ENCODE peak calls at places on chromosomes 1 and 21, in eight cellular contexts. I, Z, Q, D, P, V, X and T are unnamed samples.
A peak's percentile ranks its signal among the peaks of the same experiment; 100 is the strongest.

GRCh38 chr1:17046043-17046657 is 7.7 kb downstream of the SDHB start:
- DNase-seq in V (no peak), D (no peak), Q (peak; percentile 82), P (no peak), Z (peak; percentile 83), I (peak; percentile 67), X (no peak), T (peak; percentile 25)

GRCh38 chr1:22507582-22507981 is 55.7 kb upstream of the EPHA8 start:
- DNase-seq in I (no peak), D (peak; percentile 40), Z (no peak), X (no peak), P (no peak), Q (no peak), V (no peak), T (no peak)

GRCh38 chr1:46179138-46180081 is 3.1 kb upstream of the P3R3URF start:
- DNase-seq in D (peak; percentile 89), X (peak; percentile 79), Z (peak; percentile 97), Q (peak; percentile 88), V (peak; percentile 95), P (peak; percentile 73), I (peak; percentile 77), T (peak; percentile 64)

GRCh38 chr21:34166468-34166867 is 93.1 kb downstream of the MRPS6 start:
- DNase-seq in Q (no peak), X (no peak), Z (peak; percentile 42), I (no peak), V (no peak), D (no peak), P (no peak), T (no peak)

GRCh38 chr1:37630426-37631038 is 4.2 kb downstream of the RSPO1 start:
- DNase-seq in V (no peak), Z (no peak), I (no peak), X (no peak), P (no peak), Q (no peak), D (no peak), T (no peak)

GRCh38 chr21:35528109-35529042 is 479.3 kb upstream of the RUNX1 start:
- DNase-seq in D (peak; percentile 23), P (peak; percentile 62), I (no peak), V (peak; percentile 9), Z (no peak), Q (peak; percentile 17), X (peak; percentile 50), T (no peak)

GRCh38 chr1:212162635-212163034 is 122.6 kb upstream of the PPP2R5A start:
- DNase-seq in Q (peak; percentile 72), V (peak; percentile 35), P (no peak), D (peak; percentile 25), Z (no peak), I (peak; percentile 50), X (no peak), T (peak; percentile 29)

GRCh38 chr1:27382950-27383627 is at the start of gene CD164L2:
- DNase-seq in I (no peak), X (no peak), V (no peak), Z (peak; percentile 91), Q (no peak), D (peak; percentile 79), P (peak; percentile 90), T (no peak)

GRCh38 chr1:205942631-205943159 is 561 bp downstream of the SLC26A9 start:
- DNase-seq in Z (no peak), X (no peak), P (no peak), I (no peak), Q (no peak), V (no peak), D (no peak), T (no peak)

GRCh38 chr1:1039145-1039910 is 19.4 kb downstream of the AGRN start:
- DNase-seq in D (no peak), X (no peak), I (no peak), Z (no peak), Q (no peak), V (no peak), P (no peak), T (no peak)

GRCh38 chr1:65751961-65752360 is 40.7 kb upstream of the PDE4B start:
- DNase-seq in D (no peak), Z (no peak), V (no peak), X (no peak), Q (no peak), P (no peak), I (peak; percentile 21), T (no peak)

GRCh38 chr1:30515746-30516504 is 207.5 kb downstream of the MATN1 start:
- DNase-seq in I (no peak), Q (no peak), P (no peak), V (no peak), X (no peak), Z (no peak), D (no peak), T (no peak)

GRCh38 chr1:8009043-8010002 is 16.8 kb downstream of the ERRFI1 start:
- DNase-seq in X (no peak), I (no peak), P (no peak), Q (no peak), D (no peak), Z (no peak), V (no peak), T (no peak)
- H3K4me3 ChIP-seq in X (no peak overlapping the region), I (no peak overlapping the region), P (no peak overlapping the region), Q (no peak overlapping the region), D (no peak overlapping the region), Z (no peak overlapping the region), V (no peak overlapping the region), T (no peak overlapping the region)

DNA sequence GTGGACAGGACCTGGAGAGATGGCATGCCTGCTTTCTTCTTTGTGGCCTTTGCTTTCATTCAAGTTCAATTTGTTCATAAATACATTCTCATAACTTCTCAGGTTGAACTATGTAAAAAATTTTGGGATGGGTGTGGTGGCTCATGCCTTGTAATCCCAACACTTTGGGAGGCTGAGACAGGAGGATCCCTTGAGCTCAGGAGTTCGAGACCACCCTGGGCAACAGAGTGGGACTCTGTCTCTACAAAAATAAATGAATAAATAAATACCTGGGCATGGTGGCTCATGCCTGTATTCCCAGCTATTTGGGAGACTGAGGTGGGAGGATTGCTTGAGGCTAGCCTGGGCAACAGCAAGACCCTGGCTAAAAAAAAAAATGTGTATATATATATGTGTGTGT is 2.1 kb downstream of the KIF1B start:
- DNase-seq in Q (no peak), I (no peak), Z (no peak), X (no peak), P (no peak), V (no peak), D (no peak), T (no peak)
- H3K4me3 ChIP-seq in Q (peak overlapping the region; percentile 95), I (no peak overlapping the region), Z (peak overlapping the region; percentile 100), X (peak overlapping the region; percentile 84), P (peak overlapping the region; percentile 90), V (peak overlapping the region; percentile 94), D (no peak overlapping the region), T (peak overlapping the region; percentile 83)

DNA sequence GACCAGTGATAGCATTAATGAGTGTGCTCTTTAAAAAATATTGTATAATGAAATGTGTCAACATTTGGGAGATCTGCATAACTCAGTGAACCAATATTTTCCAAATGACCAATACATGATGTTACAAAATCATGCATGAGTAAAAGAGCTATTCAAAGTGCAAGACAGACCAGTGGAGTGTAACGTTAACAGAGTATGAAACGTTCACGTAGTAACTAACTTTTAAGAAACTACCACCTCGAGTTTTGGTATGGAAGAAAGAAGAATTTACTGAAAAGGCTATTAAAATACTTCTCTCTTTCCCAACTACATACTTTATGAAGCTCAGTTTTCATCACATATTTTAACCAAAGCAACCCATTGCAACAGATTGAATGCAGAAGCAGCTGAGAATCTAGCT is 9.6 kb upstream of the SLC6A9 start:
- DNase-seq in Z (no peak), X (no peak), Q (no peak), D (no peak), V (no peak), P (no peak), I (peak; percentile 45), T (no peak)
- H3K4me3 ChIP-seq in Z (no peak overlapping the region), X (no peak overlapping the region), Q (no peak overlapping the region), D (no peak overlapping the region), V (no peak overlapping the region), P (no peak overlapping the region), I (no peak overlapping the region), T (no peak overlapping the region)

GRCh38 chr1:6782151-6782550 is 3.1 kb upstream of the CAMTA1 start:
- DNase-seq in I (no peak), X (no peak), Z (no peak), P (no peak), V (no peak), D (no peak), Q (no peak), T (no peak)

GRCh38 chr1:6783956-6784559 is 1.2 kb upstream of the CAMTA1 start:
- DNase-seq in V (no peak), Z (peak; percentile 56), D (no peak), Q (no peak), P (no peak), X (no peak), I (peak; percentile 33), T (no peak)

GRCh38 chr1:6784560-6785317 is 515 bp upstream of the CAMTA1 start:
- DNase-seq in Z (peak; percentile 100), D (peak; percentile 100), Q (peak; percentile 100), I (peak; percentile 99), X (peak; percentile 100), P (peak; percentile 99), V (peak; percentile 100), T (peak; percentile 100)

GRCh38 chr1:6785318-6785712 is at the start of gene CAMTA1:
- DNase-seq in Z (no peak), V (no peak), X (no peak), Q (no peak), P (no peak), I (no peak), D (no peak), T (no peak)

DNA sequence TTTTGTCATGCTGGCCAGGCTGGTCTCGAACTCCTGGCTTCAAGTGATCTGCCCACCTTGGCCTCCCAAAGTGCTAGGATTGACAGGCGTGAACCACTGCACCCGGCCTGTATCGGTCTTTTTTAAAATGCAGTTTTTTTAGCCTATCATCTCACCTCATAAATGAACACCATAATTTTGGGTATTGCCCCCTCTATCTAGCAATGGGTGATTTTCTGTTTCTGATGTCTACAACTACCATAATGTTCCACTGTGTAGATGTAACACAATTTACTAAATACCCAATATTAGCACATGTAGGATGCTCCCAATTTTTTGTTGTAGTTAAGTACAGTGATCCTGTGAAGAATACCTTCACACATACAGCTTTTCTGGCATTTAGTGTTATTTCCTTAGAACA is 2.0 kb upstream of the CAMTA1 start:
- DNase-seq in P (no peak), V (no peak), Z (no peak), I (no peak), D (no peak), Q (no peak), X (no peak), T (no peak)
- H3K4me3 ChIP-seq in P (no peak overlapping the region), V (peak overlapping the region; percentile 86), Z (peak overlapping the region; percentile 68), I (no peak overlapping the region), D (no peak overlapping the region), Q (no peak overlapping the region), X (peak overlapping the region; percentile 79), T (no peak overlapping the region)